ENCODE peak calls at places on chromosomes 12 and 14, in seven cellular contexts. I is activated naive CD8-positive, alpha-beta T cell treated with anti-CD3 and anti-CD28 coated beads for 36 hours; O is lower lobe of right lung; R is NCI-H2029; N is cardiac septum; Q is astrocyte of the spinal cord; X is AG10803. J is an unnamed sample.

GRCh38 chr14:91250912-91251311 is 6.4 kb upstream of the GPR68 start:
- DNase-seq in I (no peak), O (peak), R (peak), N (no peak), Q (no peak), X (peak), J (no peak)

GRCh38 chr12:124904306-124905098 is 9.9 kb downstream of the UBC start:
- DNase-seq in I (no peak), O (peak), R (no peak), N (peak), Q (peak), X (peak), J (no peak)

GRCh38 chr14:103561381-103562134 is 899 bp downstream of the BAG5 start:
- DNase-seq in I (peak), O (peak), R (no peak), N (no peak), Q (peak), X (peak), J (no peak)

GRCh38 chr14:60249321-60250251 is 565 bp downstream of the PPM1A start:
- DNase-seq in I (peak), O (peak), R (peak), N (peak), Q (peak), X (peak), J (peak)

GRCh38 chr12:13000616-13000934 is 510 bp upstream of the HEBP1 start:
- DNase-seq in I (no peak), O (no peak), R (peak), N (no peak), Q (no peak), X (peak), J (no peak)

GRCh38 chr14:77988966-77989365 is 181.2 kb upstream of the NRXN3 start:
- DNase-seq in I (no peak), O (no peak), R (no peak), N (no peak), Q (peak), X (peak), J (no peak)

GRCh38 chr14:105945891-105946290 is 419.5 kb downstream of the TMEM121 start:
- DNase-seq in I (no peak), O (no peak), R (no peak), N (no peak), Q (no peak), X (no peak), J (no peak)

GRCh38 chr12:83826112-83826511 is 1086.5 kb downstream of the SLC6A15 start:
- DNase-seq in I (peak), O (no peak), R (no peak), N (no peak), Q (peak), X (peak), J (no peak)

GRCh38 chr12:98354520-98354919 is 160.9 kb upstream of the TMPO start:
- DNase-seq in I (no peak), O (no peak), R (no peak), N (no peak), Q (no peak), X (no peak), J (no peak)

GRCh38 chr12:45178771-45179170 is 37.1 kb upstream of the ANO6 start:
- DNase-seq in I (no peak), O (no peak), R (no peak), N (no peak), Q (no peak), X (no peak), J (no peak)

GRCh38 chr14:101457936-101458535 is 103.3 kb upstream of the DIO3 start:
- DNase-seq in I (no peak), O (no peak), R (no peak), N (peak), Q (no peak), X (no peak), J (no peak)

GRCh38 chr12:132114667-132115066 is 29.5 kb downstream of the DDX51 start:
- DNase-seq in I (no peak), O (no peak), R (no peak), N (peak), Q (no peak), X (no peak), J (no peak)

GRCh38 chr12:10726945-10727344 is 3.8 kb upstream of the YBX3 start:
- DNase-seq in I (no peak), O (no peak), R (no peak), N (no peak), Q (no peak), X (no peak), J (no peak)

J was measured in central memory CD8-positive, alpha-beta T cell.